ENCODE peak calls at places on chromosome 20, in six cellular contexts. One of them, this sample, is unnamed.

GRCh38 chr20:44018684-44019637 is 104.3 kb downstream of the TOX2 start:
- DNase-seq in colonic mucosa: no peak
- DNase-seq in naive thymus-derived CD8-positive, alpha-beta T cell: no peak
- DNase-seq in AG08395: no peak
- DNase-seq in dermis blood vessel endothelial cell: no peak
- DNase-seq in cardiac septum: peak
- DNase-seq in this sample: no peak

GRCh38 chr20:35610833-35611427 is 4.7 kb upstream of the SPAG4 start:
- DNase-seq in colonic mucosa: no peak
- DNase-seq in naive thymus-derived CD8-positive, alpha-beta T cell: no peak
- DNase-seq in AG08395: no peak
- DNase-seq in dermis blood vessel endothelial cell: no peak
- DNase-seq in cardiac septum: no peak
- DNase-seq in this sample: no peak

GRCh38 chr20:47992021-47992467 is 206.8 kb upstream of the SULF2 start:
- DNase-seq in colonic mucosa: no peak
- DNase-seq in naive thymus-derived CD8-positive, alpha-beta T cell: no peak
- DNase-seq in AG08395: no peak
- DNase-seq in dermis blood vessel endothelial cell: no peak
- DNase-seq in cardiac septum: no peak
- DNase-seq in this sample: no peak

GRCh38 chr20:50130995-50131394 is 18.0 kb upstream of the UBE2V1 start:
- DNase-seq in colonic mucosa: no peak
- DNase-seq in naive thymus-derived CD8-positive, alpha-beta T cell: no peak
- DNase-seq in AG08395: peak
- DNase-seq in dermis blood vessel endothelial cell: no peak
- DNase-seq in cardiac septum: no peak
- DNase-seq in this sample: no peak

GRCh38 chr20:59026904-59027745 is 5.0 kb downstream of the ATP5F1E start:
- DNase-seq in colonic mucosa: no peak
- DNase-seq in naive thymus-derived CD8-positive, alpha-beta T cell: no peak
- DNase-seq in AG08395: no peak
- DNase-seq in dermis blood vessel endothelial cell: no peak
- DNase-seq in cardiac septum: no peak
- DNase-seq in this sample: no peak

GRCh38 chr20:33408716-33409654 is 7.7 kb upstream of the CDK5RAP1 start:
- DNase-seq in colonic mucosa: no peak
- DNase-seq in naive thymus-derived CD8-positive, alpha-beta T cell: no peak
- DNase-seq in AG08395: no peak
- DNase-seq in dermis blood vessel endothelial cell: no peak
- DNase-seq in cardiac septum: no peak
- DNase-seq in this sample: no peak

GRCh38 chr20:4261333-4262284 is 246.3 kb upstream of the RNF24 start:
- DNase-seq in colonic mucosa: no peak
- DNase-seq in naive thymus-derived CD8-positive, alpha-beta T cell: no peak
- DNase-seq in AG08395: peak
- DNase-seq in dermis blood vessel endothelial cell: no peak
- DNase-seq in cardiac septum: no peak
- DNase-seq in this sample: no peak

GRCh38 chr20:32336918-32337347 is 21.2 kb upstream of the ASXL1 start:
- DNase-seq in colonic mucosa: no peak
- DNase-seq in naive thymus-derived CD8-positive, alpha-beta T cell: no peak
- DNase-seq in AG08395: peak
- DNase-seq in dermis blood vessel endothelial cell: peak
- DNase-seq in cardiac septum: no peak
- DNase-seq in this sample: no peak

GRCh38 chr20:31819083-31819784 is at the start of gene MYLK2:
- DNase-seq in colonic mucosa: no peak
- DNase-seq in naive thymus-derived CD8-positive, alpha-beta T cell: no peak
- DNase-seq in AG08395: no peak
- DNase-seq in dermis blood vessel endothelial cell: no peak
- DNase-seq in cardiac septum: peak
- DNase-seq in this sample: no peak

GRCh38 chr20:41862023-41862422 is 243.8 kb upstream of the CHD6 start:
- DNase-seq in colonic mucosa: no peak
- DNase-seq in naive thymus-derived CD8-positive, alpha-beta T cell: no peak
- DNase-seq in AG08395: no peak
- DNase-seq in dermis blood vessel endothelial cell: no peak
- DNase-seq in cardiac septum: no peak
- DNase-seq in this sample: no peak

GRCh38 chr20:33071198-33071597 is 8.2 kb upstream of the BPIFB4 start:
- DNase-seq in colonic mucosa: no peak
- DNase-seq in naive thymus-derived CD8-positive, alpha-beta T cell: no peak
- DNase-seq in AG08395: no peak
- DNase-seq in dermis blood vessel endothelial cell: no peak
- DNase-seq in cardiac septum: no peak
- DNase-seq in this sample: no peak

GRCh38 chr20:46060301-46060881 is 29.4 kb downstream of the NCOA5 start:
- DNase-seq in colonic mucosa: no peak
- DNase-seq in naive thymus-derived CD8-positive, alpha-beta T cell: no peak
- DNase-seq in AG08395: no peak
- DNase-seq in dermis blood vessel endothelial cell: peak
- DNase-seq in cardiac septum: no peak
- DNase-seq in this sample: no peak

GRCh38 chr20:29878281-29878741 is 1379.2 kb upstream of the DEFB115 start:
- DNase-seq in colonic mucosa: no peak
- DNase-seq in naive thymus-derived CD8-positive, alpha-beta T cell: no peak
- DNase-seq in AG08395: no peak
- DNase-seq in dermis blood vessel endothelial cell: no peak
- DNase-seq in cardiac septum: peak
- DNase-seq in this sample: no peak

GRCh38 chr20:51492167-51493092 is 50.1 kb downstream of the NFATC2 start:
- DNase-seq in colonic mucosa: no peak
- DNase-seq in naive thymus-derived CD8-positive, alpha-beta T cell: no peak
- DNase-seq in AG08395: peak
- DNase-seq in dermis blood vessel endothelial cell: peak
- DNase-seq in cardiac septum: no peak
- DNase-seq in this sample: peak

GRCh38 chr20:36770680-36771079 is 2.9 kb downstream of the DSN1 start:
- DNase-seq in colonic mucosa: no peak
- DNase-seq in naive thymus-derived CD8-positive, alpha-beta T cell: no peak
- DNase-seq in AG08395: no peak
- DNase-seq in dermis blood vessel endothelial cell: no peak
- DNase-seq in cardiac septum: peak
- DNase-seq in this sample: no peak

GRCh38 chr20:17533396-17533795 is 2.2 kb upstream of the BFSP1 start:
- DNase-seq in colonic mucosa: peak
- DNase-seq in naive thymus-derived CD8-positive, alpha-beta T cell: no peak
- DNase-seq in AG08395: peak
- DNase-seq in dermis blood vessel endothelial cell: peak
- DNase-seq in cardiac septum: no peak
- DNase-seq in this sample: no peak

GRCh38 chr20:32160341-32160740 is 47.2 kb downstream of the PLAGL2 start:
- DNase-seq in colonic mucosa: no peak
- DNase-seq in naive thymus-derived CD8-positive, alpha-beta T cell: no peak
- DNase-seq in AG08395: no peak
- DNase-seq in dermis blood vessel endothelial cell: no peak
- DNase-seq in cardiac septum: no peak
- DNase-seq in this sample: no peak

GRCh38 chr20:58546756-58547526 is 31.7 kb upstream of the APCDD1L start:
- DNase-seq in colonic mucosa: no peak
- DNase-seq in naive thymus-derived CD8-positive, alpha-beta T cell: no peak
- DNase-seq in AG08395: no peak
- DNase-seq in dermis blood vessel endothelial cell: no peak
- DNase-seq in cardiac septum: no peak
- DNase-seq in this sample: no peak

GRCh38 chr20:32481311-32482103 is 103.6 kb downstream of the NOL4L start:
- DNase-seq in colonic mucosa: peak
- DNase-seq in naive thymus-derived CD8-positive, alpha-beta T cell: no peak
- DNase-seq in AG08395: no peak
- DNase-seq in dermis blood vessel endothelial cell: no peak
- DNase-seq in cardiac septum: no peak
- DNase-seq in this sample: no peak

GRCh38 chr20:20497242-20497985 is 129.5 kb downstream of the INSM1 start:
- DNase-seq in colonic mucosa: no peak
- DNase-seq in naive thymus-derived CD8-positive, alpha-beta T cell: no peak
- DNase-seq in AG08395: no peak
- DNase-seq in dermis blood vessel endothelial cell: no peak
- DNase-seq in cardiac septum: no peak
- DNase-seq in this sample: no peak

GRCh38 chr20:58192567-58192966 is 35.9 kb downstream of the ANKRD60 start:
- DNase-seq in colonic mucosa: no peak
- DNase-seq in naive thymus-derived CD8-positive, alpha-beta T cell: peak
- DNase-seq in AG08395: no peak
- DNase-seq in dermis blood vessel endothelial cell: peak
- DNase-seq in cardiac septum: no peak
- DNase-seq in this sample: no peak

GRCh38 chr20:10603971-10604864 is 69.6 kb downstream of the JAG1 start:
- DNase-seq in colonic mucosa: no peak
- DNase-seq in naive thymus-derived CD8-positive, alpha-beta T cell: no peak
- DNase-seq in AG08395: peak
- DNase-seq in dermis blood vessel endothelial cell: peak
- DNase-seq in cardiac septum: no peak
- DNase-seq in this sample: peak

GRCh38 chr20:23058240-23058639 is 8.8 kb upstream of the THBD start:
- DNase-seq in colonic mucosa: no peak
- DNase-seq in naive thymus-derived CD8-positive, alpha-beta T cell: no peak
- DNase-seq in AG08395: no peak
- DNase-seq in dermis blood vessel endothelial cell: peak
- DNase-seq in cardiac septum: no peak
- DNase-seq in this sample: no peak

GRCh38 chr20:63657260-63657936 is 714 bp upstream of the RTEL1 start:
- DNase-seq in colonic mucosa: no peak
- DNase-seq in naive thymus-derived CD8-positive, alpha-beta T cell: no peak
- DNase-seq in AG08395: peak
- DNase-seq in dermis blood vessel endothelial cell: no peak
- DNase-seq in cardiac septum: no peak
- DNase-seq in this sample: no peak

GRCh38 chr20:24610341-24611115 is 141.1 kb downstream of the SYNDIG1 start:
- DNase-seq in colonic mucosa: no peak
- DNase-seq in naive thymus-derived CD8-positive, alpha-beta T cell: no peak
- DNase-seq in AG08395: no peak
- DNase-seq in dermis blood vessel endothelial cell: no peak
- DNase-seq in cardiac septum: no peak
- DNase-seq in this sample: no peak

GRCh38 chr20:63692436-63693078 is 3.9 kb upstream of the TNFRSF6B start:
- DNase-seq in colonic mucosa: peak
- DNase-seq in naive thymus-derived CD8-positive, alpha-beta T cell: no peak
- DNase-seq in AG08395: peak
- DNase-seq in dermis blood vessel endothelial cell: no peak
- DNase-seq in cardiac septum: no peak
- DNase-seq in this sample: peak

GRCh38 chr20:58173091-58173490 is 55.4 kb downstream of the ANKRD60 start:
- DNase-seq in colonic mucosa: no peak
- DNase-seq in naive thymus-derived CD8-positive, alpha-beta T cell: no peak
- DNase-seq in AG08395: no peak
- DNase-seq in dermis blood vessel endothelial cell: no peak
- DNase-seq in cardiac septum: no peak
- DNase-seq in this sample: no peak

GRCh38 chr20:48115511-48115910 is 330.2 kb upstream of the SULF2 start:
- DNase-seq in colonic mucosa: no peak
- DNase-seq in naive thymus-derived CD8-positive, alpha-beta T cell: no peak
- DNase-seq in AG08395: no peak
- DNase-seq in dermis blood vessel endothelial cell: no peak
- DNase-seq in cardiac septum: no peak
- DNase-seq in this sample: no peak